ENCODE peak calls at places on chromosomes 13 and 19, in eight cellular contexts. E, Q, V, R, M, G, K and L are unnamed samples.

GRCh38 chr19:3760871-3761361 is 576 bp downstream of the APBA3 start:
- DNase-seq in R (no peak), V (no peak), M (no peak), Q (peak), G (no peak), E (peak), K (peak), L (no peak)

GRCh38 chr19:30686252-30686762 is 314.1 kb downstream of the ZNF536 start:
- DNase-seq in R (no peak), K (no peak), V (no peak), G (no peak), E (peak), M (no peak), Q (peak), L (no peak)

GRCh38 chr13:43425234-43425633 is 361.5 kb downstream of the ENOX1 start:
- DNase-seq in V (no peak), Q (no peak), R (no peak), G (no peak), M (no peak), K (no peak), E (no peak), L (no peak)

GRCh38 chr13:27117158-27117557 is 54.5 kb downstream of the USP12 start:
- DNase-seq in V (no peak), G (no peak), Q (peak), M (no peak), K (no peak), E (no peak), R (no peak), L (no peak)

GRCh38 chr13:100491164-100491847 is 97.3 kb downstream of the GGACT start:
- DNase-seq in Q (peak), K (no peak), M (no peak), V (no peak), R (no peak), E (peak), G (no peak), L (no peak)

GRCh38 chr13:23990443-23990842 is 93.1 kb upstream of the C1QTNF9B start:
- DNase-seq in K (no peak), R (no peak), Q (no peak), G (no peak), E (no peak), M (no peak), V (no peak), L (no peak)

GRCh38 chr19:41702208-41702651 is 6.2 kb upstream of the CEACAM5 start:
- DNase-seq in R (no peak), E (peak), M (no peak), V (peak), G (no peak), Q (peak), K (no peak), L (no peak)

GRCh38 chr13:104006625-104007061 is 940.4 kb upstream of the SLC10A2 start:
- DNase-seq in R (no peak), M (no peak), V (no peak), K (no peak), Q (no peak), E (peak), G (no peak), L (no peak)

GRCh38 chr19:27974082-27974513 is 1238.9 kb downstream of the UQCRFS1 start:
- DNase-seq in R (peak), V (no peak), Q (peak), E (peak), M (peak), G (no peak), K (peak), L (no peak)

GRCh38 chr19:21023901-21024300 is 3.4 kb downstream of the ZNF430 start:
- DNase-seq in M (no peak), Q (peak), R (no peak), G (no peak), K (no peak), V (peak), E (peak), L (no peak)

GRCh38 chr13:111315347-111315995 is 5.0 kb upstream of the TEX29 start:
- DNase-seq in V (no peak), K (no peak), R (no peak), Q (no peak), E (no peak), M (no peak), G (no peak), L (no peak)

GRCh38 chr13:47237571-47237970 is 340.7 kb upstream of the HTR2A start:
- DNase-seq in E (no peak), R (no peak), M (no peak), G (no peak), Q (no peak), V (no peak), K (no peak), L (no peak)

GRCh38 chr19:17966115-17966455 is 822 bp upstream of the KCNN1 start:
- DNase-seq in E (no peak), M (no peak), Q (no peak), V (no peak), K (no peak), G (no peak), R (no peak), L (no peak)

GRCh38 chr13:94878721-94879120 is 166.4 kb upstream of the SOX21 start:
- DNase-seq in R (no peak), K (no peak), G (no peak), Q (no peak), V (no peak), M (no peak), E (no peak), L (no peak)

GRCh38 chr13:29924482-29924884 is 74.1 kb upstream of the UBL3 start:
- DNase-seq in K (no peak), E (peak), G (no peak), M (no peak), V (no peak), Q (peak), R (no peak), L (no peak)

GRCh38 chr19:37990362-37990761 is 83.4 kb downstream of the SIPA1L3 start:
- DNase-seq in Q (no peak), G (no peak), V (no peak), E (no peak), M (no peak), K (no peak), R (no peak), L (no peak)

DNA sequence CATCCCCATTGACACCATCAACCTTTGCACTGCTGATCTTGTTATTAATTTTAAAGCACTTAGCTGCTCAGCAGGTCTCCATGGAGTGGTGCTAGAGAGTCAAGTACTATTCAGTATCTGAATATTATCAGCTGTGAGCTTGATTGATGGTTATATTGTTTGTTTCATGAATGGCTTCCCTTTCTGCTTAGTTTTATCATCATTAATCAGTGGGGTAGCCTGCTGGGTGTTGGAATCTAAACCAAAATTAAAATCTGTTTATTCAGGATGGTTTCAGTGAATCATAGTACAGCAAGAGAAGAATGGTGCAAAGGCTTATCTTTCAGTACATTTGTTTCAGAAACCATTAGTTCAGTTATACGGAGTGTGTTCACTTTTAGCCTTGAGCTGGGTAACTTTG is 42.5 kb upstream of the SCEL start:
- DNase-seq in M (no peak), V (no peak), E (peak), G (peak), K (no peak), R (peak), Q (peak), L (no peak)
- TF ChIP-seq CTCF in M (no peak), V (peak), E (peak), G (peak), K (no peak), R (no peak), Q (peak), L (peak)

GRCh38 chr19:35908977-35909683 is 1.0 kb upstream of the TYROBP start:
- DNase-seq in M (peak), E (no peak), Q (no peak), G (no peak), V (no peak), R (peak), K (peak), L (no peak)

GRCh38 chr19:35905178-35905727 is 2.8 kb downstream of the TYROBP start:
- DNase-seq in Q (no peak), E (no peak), V (no peak), G (no peak), R (no peak), K (no peak), M (no peak), L (no peak)

GRCh38 chr19:35908010-35908441 is at the start of gene TYROBP:
- DNase-seq in Q (no peak), E (no peak), R (peak), G (no peak), V (no peak), M (no peak), K (no peak), L (no peak)

GRCh38 chr19:35909684-35910035 is 1.6 kb upstream of the TYROBP start:
- DNase-seq in R (no peak), M (no peak), Q (no peak), G (no peak), E (no peak), V (no peak), K (no peak), L (no peak)

GRCh38 chr19:35907377-35907745 is 734 bp downstream of the TYROBP start:
- DNase-seq in K (no peak), V (no peak), E (no peak), M (no peak), R (no peak), G (no peak), Q (no peak), L (no peak)
- H3K4me3 ChIP-seq in K (peak), V (no peak), E (no peak), M (peak), R (no peak), G (no peak), Q (no peak), L (no peak)

GRCh38 chr19:39916236-39916635 is 18.2 kb downstream of the FCGBP start:
- DNase-seq in G (no peak), R (no peak), K (peak), Q (no peak), V (no peak), E (no peak), M (no peak), L (peak)
- TF ChIP-seq CTCF in G (no peak), R (no peak), K (no peak), Q (no peak), V (no peak), E (no peak), M (no peak), L (no peak)

DNA sequence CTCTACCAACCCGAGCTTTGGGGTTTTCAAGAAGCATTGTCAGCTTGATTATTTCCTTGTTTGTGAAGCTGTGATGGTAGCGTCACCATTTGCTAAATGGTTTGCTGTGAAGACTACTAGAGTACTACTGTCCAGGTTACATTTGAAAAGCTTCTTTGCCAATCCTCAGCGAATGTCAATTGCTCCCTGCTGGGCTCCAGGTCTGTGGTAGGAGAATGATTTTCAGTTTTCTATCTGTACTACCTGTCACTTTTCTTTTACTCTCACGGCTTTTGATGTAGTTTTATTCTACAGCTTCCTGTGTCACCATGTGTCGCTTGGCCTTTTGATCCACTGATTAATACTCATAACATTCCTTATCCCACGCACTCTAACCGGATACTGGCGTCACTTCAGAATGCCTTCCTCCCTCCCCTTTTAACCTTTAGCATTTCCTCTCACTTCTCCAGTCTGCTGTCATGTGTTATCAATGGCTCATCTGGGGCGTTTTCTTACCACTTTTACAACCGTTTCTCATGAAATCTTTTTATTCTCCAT is 7.5 kb upstream of the GPR183 start:
- DNase-seq in V (no peak), M (no peak), G (peak), R (no peak), K (no peak), E (peak), Q (no peak), L (peak)
- H3K4me3 ChIP-seq in V (no peak), M (no peak), G (peak), R (no peak), K (no peak), E (no peak), Q (no peak), L (no peak)

DNA sequence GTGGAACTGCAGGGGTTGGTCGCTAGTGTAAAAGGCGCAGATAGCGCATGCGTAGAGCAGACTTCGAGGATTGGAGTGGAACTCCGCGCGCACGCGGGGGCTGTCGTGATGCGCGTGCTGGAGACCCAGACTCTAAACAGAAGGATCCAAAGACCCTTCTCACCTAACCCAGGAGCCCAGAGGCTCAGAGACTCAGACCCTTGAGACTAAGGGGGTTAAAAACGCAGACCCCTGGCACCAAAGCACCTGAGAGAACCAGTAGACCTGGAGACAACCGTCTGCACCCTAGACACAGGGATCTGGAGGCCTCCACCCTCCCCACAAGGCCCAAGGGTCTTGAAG is 567 bp upstream of the CTU1 start:
- DNase-seq in Q (no peak), V (no peak), K (no peak), G (no peak), M (no peak), E (no peak), R (no peak), L (no peak)
- TF ChIP-seq CTCF in Q (peak), V (no peak), K (no peak), G (no peak), M (no peak), E (no peak), R (no peak), L (no peak)

GRCh38 chr19:47719047-47719885 is 6.0 kb downstream of the EHD2 start:
- DNase-seq in M (peak), K (peak), G (no peak), E (peak), Q (peak), R (peak), V (peak), L (peak)
- H3K4me3 ChIP-seq in M (no peak), K (no peak), G (no peak), E (peak), Q (peak), R (no peak), V (peak), L (peak)

GRCh38 chr13:41655997-41656396 is 198.6 kb downstream of the RGCC start:
- DNase-seq in G (no peak), M (no peak), V (no peak), K (no peak), E (no peak), R (no peak), Q (no peak), L (no peak)

GRCh38 chr13:41652735-41653361 is 195.5 kb downstream of the RGCC start:
- DNase-seq in Q (peak), E (peak), R (peak), G (peak), K (no peak), V (peak), M (no peak), L (no peak)

GRCh38 chr13:41660426-41660825 is 203.1 kb downstream of the RGCC start:
- DNase-seq in V (no peak), G (no peak), E (no peak), Q (no peak), M (no peak), R (no peak), K (no peak), L (no peak)

GRCh38 chr13:41654800-41655199 is 197.4 kb downstream of the RGCC start:
- DNase-seq in V (no peak), K (no peak), M (no peak), G (no peak), R (no peak), Q (no peak), E (no peak), L (no peak)

DNA sequence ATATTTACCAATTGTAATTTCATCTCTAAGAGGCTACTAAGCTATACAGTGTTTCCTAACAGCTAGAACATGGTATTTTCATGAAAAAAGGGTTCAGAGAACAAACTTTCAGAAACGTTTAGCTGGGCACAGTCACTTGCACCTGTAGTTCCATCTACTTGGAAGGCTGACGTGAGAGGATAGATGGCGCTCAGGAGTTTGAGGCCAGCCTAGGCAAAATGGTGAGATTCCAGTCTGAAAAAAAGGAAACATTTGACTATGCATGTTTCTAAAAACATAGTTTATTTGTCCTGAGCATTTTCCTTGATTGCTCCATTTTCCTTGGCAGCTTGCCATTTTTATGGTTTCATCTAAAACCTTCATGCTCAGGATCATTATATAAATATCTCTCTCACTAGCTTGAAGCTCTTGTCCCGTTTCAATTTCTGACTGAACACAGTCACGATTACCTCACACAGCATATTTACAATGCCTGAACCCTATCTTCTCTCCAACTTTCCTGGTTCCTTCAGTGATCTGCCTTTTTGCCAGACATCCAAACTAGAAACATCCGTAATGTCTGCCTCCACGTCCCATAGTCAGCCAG is 200.8 kb downstream of the RGCC start:
- DNase-seq in G (no peak), M (no peak), K (no peak), Q (peak), R (no peak), E (peak), V (no peak), L (no peak)
- TF ChIP-seq CTCF in G (no peak), M (no peak), K (no peak), Q (no peak), R (no peak), E (no peak), V (no peak), L (no peak)

GRCh38 chr19:7340959-7341837 is 7.5 kb upstream of the ARHGEF18 start:
- DNase-seq in Q (peak), V (peak), R (peak), M (peak), E (peak), K (peak), G (peak), L (peak)
- H3K4me3 ChIP-seq in Q (no peak), V (no peak), R (no peak), M (no peak), E (no peak), K (no peak), G (no peak), L (no peak)

GRCh38 chr13:87280139-87280538 is 391.0 kb upstream of the SLITRK5 start:
- DNase-seq in M (no peak), E (no peak), K (no peak), V (no peak), G (no peak), Q (no peak), R (no peak), L (no peak)
- TF ChIP-seq CTCF in M (no peak), E (no peak), K (no peak), V (no peak), G (peak), Q (no peak), R (no peak), L (no peak)